ENCODE peak calls at places on chromosomes 3 and 15, in four cellular contexts. C, X, J and Y are unnamed samples.

GRCh38 chr15:64894395-64895056 is 17.2 kb upstream of the ANKDD1A start:
- DNase-seq in J (no peak), C (no peak), X (peak; percentile 65), Y (peak; percentile 43)

GRCh38 chr3:15284121-15284889 is 48.1 kb downstream of the SH3BP5 start:
- DNase-seq in X (no peak), C (no peak), J (peak; percentile 29), Y (no peak)

GRCh38 chr15:60928987-60929386 is 300.1 kb downstream of the RORA start:
- DNase-seq in C (no peak), J (no peak), X (no peak), Y (no peak)

GRCh38 chr3:127984241-127984975 is 67.8 kb upstream of the SEC61A1 start:
- DNase-seq in X (no peak), J (no peak), C (no peak), Y (no peak)

GRCh38 chr3:163622384-163622783 is 1455.9 kb downstream of the SI start:
- DNase-seq in X (no peak), C (no peak), J (no peak), Y (no peak)

GRCh38 chr3:37973250-37974054 is 17.1 kb upstream of the VILL start:
- DNase-seq in C (no peak), J (no peak), X (no peak), Y (no peak)

GRCh38 chr15:25736451-25736850 is 126.7 kb downstream of the ATP10A start:
- DNase-seq in X (no peak), C (no peak), J (no peak), Y (no peak)

GRCh38 chr3:23183114-23183513 is 20.0 kb upstream of the UBE2E2 start:
- DNase-seq in C (no peak), X (no peak), J (no peak), Y (no peak)